ENCODE peak calls at places on chromosomes 4 and X, in four cellular contexts. H is stimulated activated naive CD4-positive, alpha-beta T cell treated with Interleukin-2 at 50 U/mL for 16 hours; D is amniotic stem cell; Y is NCI-H2081. B is an unnamed sample.

GRCh38 chr4:108165601-108166000 is 3.1 kb downstream of the LEF1 start:
- DNase-seq in H (no peak), D (no peak), Y (no peak), B (no peak)

GRCh38 chr4:43757147-43757546 is 691.5 kb downstream of the KCTD8 start:
- DNase-seq in H (no peak), D (no peak), Y (no peak), B (no peak)

GRCh38 chr4:176032454-176032853 is 33.2 kb upstream of the WDR17 start:
- DNase-seq in H (no peak), D (no peak), Y (no peak), B (no peak)

GRCh38 chrX:70166601-70167590 is 10.4 kb upstream of the DGAT2L6 start:
- DNase-seq in H (no peak), D (peak; percentile 5), Y (no peak), B (peak; percentile 12)

GRCh38 chrX:13309631-13310030 is 10.2 kb downstream of the ATXN3L start:
- DNase-seq in H (no peak), D (no peak), Y (no peak), B (no peak)

GRCh38 chr4:54898163-54898562 is 227.2 kb downstream of the KDR start:
- DNase-seq in H (no peak), D (no peak), Y (no peak), B (no peak)

GRCh38 chr4:3321295-3321889 is 28.6 kb downstream of the RGS12 start:
- DNase-seq in H (no peak), D (no peak), Y (no peak), B (no peak)

GRCh38 chr4:141375855-141376254 is 155.2 kb downstream of the ZNF330 start:
- DNase-seq in H (no peak), D (peak; percentile 78), Y (no peak), B (peak; percentile 71)

GRCh38 chr4:17695341-17695740 is 80.9 kb downstream of the MED28 start:
- DNase-seq in H (no peak), D (no peak), Y (no peak), B (no peak)

GRCh38 chr4:145808021-145808650 is 128.2 kb downstream of the C4orf51 start:
- DNase-seq in H (peak; percentile 24), D (peak; percentile 91), Y (no peak), B (peak; percentile 87)

GRCh38 chr4:23717528-23718248 is 172.2 kb downstream of the PPARGC1A start:
- DNase-seq in H (no peak), D (no peak), Y (peak; percentile 47), B (no peak)

GRCh38 chr4:25535278-25535677 is 120.4 kb upstream of the SLC34A2 start:
- DNase-seq in H (no peak), D (no peak), Y (no peak), B (no peak)

GRCh38 chrX:48794993-48795501 is 6.8 kb upstream of the HDAC6 start:
- DNase-seq in H (no peak), D (no peak), Y (no peak), B (peak; percentile 14)

GRCh38 chr4:26020083-26020668 is 106.2 kb downstream of the SMIM20 start:
- DNase-seq in H (peak; percentile 52), D (no peak), Y (no peak), B (no peak)

GRCh38 chr4:108037884-108038283 is 48.2 kb downstream of the HADH start:
- DNase-seq in H (no peak), D (no peak), Y (no peak), B (no peak)

GRCh38 chrX:129360175-129360574 is 163.1 kb downstream of the SMARCA1 start:
- DNase-seq in H (no peak), D (no peak), Y (peak; percentile 63), B (peak; percentile 10)

GRCh38 chr4:119149110-119149509 is 13.5 kb downstream of the MYOZ2 start:
- DNase-seq in H (no peak), D (no peak), Y (no peak), B (no peak)

GRCh38 chr4:158229768-158230167 is 19.5 kb downstream of the TMEM144 start:
- DNase-seq in H (no peak), D (no peak), Y (no peak), B (no peak)

GRCh38 chr4:10093801-10094552 is 22.6 kb downstream of the WDR1 start:
- DNase-seq in H (no peak), D (peak; percentile 87), Y (no peak), B (no peak)

GRCh38 chr4:183118585-183118984 is 19.5 kb downstream of the WWC2 start:
- DNase-seq in H (no peak), D (no peak), Y (no peak), B (no peak)

GRCh38 chr4:186068581-186069402 is at the start of gene TLR3:
- DNase-seq in H (no peak), D (no peak), Y (no peak), B (no peak)

GRCh38 chr4:152079543-152080293 is 318.9 kb upstream of the GATB start:
- DNase-seq in H (no peak), D (no peak), Y (no peak), B (no peak)

GRCh38 chr4:2416564-2417195 is 1.8 kb downstream of the ZFYVE28 start:
- DNase-seq in H (peak; percentile 34), D (no peak), Y (no peak), B (no peak)